ENCODE peak calls at places on chromosomes 4 and X, in five cellular contexts. T is esophagus squamous epithelium, R is heart left ventricle, M is ovary, J is A549. B is an unnamed sample.

GRCh38 chrX:71563921-71564320 is 14.3 kb upstream of the GCNA start:
- DNase-seq in J (no peak), T (no peak), R (no peak), M (no peak), B (no peak)

GRCh38 chr4:6908397-6909112 is 1.1 kb upstream of the TBC1D14 start:
- DNase-seq in J (no peak), M (no peak), R (no peak), T (no peak), B (no peak)

GRCh38 chr4:52658671-52659015 is 458 bp downstream of the USP46 start:
- DNase-seq in J (peak), T (no peak), M (peak), R (no peak), B (no peak)

GRCh38 chrX:119589810-119590209 is 15.4 kb downstream of the UBE2A start:
- DNase-seq in R (no peak), T (no peak), M (no peak), J (no peak), B (no peak)

GRCh38 chrX:102651242-102651967 is at the start of gene GPRASP1:
- DNase-seq in T (peak), J (no peak), M (peak), R (peak), B (no peak)

GRCh38 chrX:71454222-71454621 is 78.7 kb upstream of the OGT start:
- DNase-seq in M (no peak), T (no peak), J (no peak), R (no peak), B (no peak)

GRCh38 chr4:81343536-81343935 is 128.2 kb downstream of the RASGEF1B start:
- DNase-seq in R (no peak), M (no peak), J (no peak), T (no peak), B (no peak)

GRCh38 chr4:168540086-168540864 is 43.4 kb downstream of the PALLD start:
- DNase-seq in R (no peak), M (no peak), T (no peak), J (no peak), B (no peak)

GRCh38 chr4:150510176-150510875 is 71.6 kb upstream of the MAB21L2 start:
- DNase-seq in M (no peak), T (no peak), R (no peak), J (peak), B (no peak)

GRCh38 chrX:155263854-155264628 is at the start of gene RAB39B:
- DNase-seq in R (peak), M (peak), J (peak), T (no peak), B (peak)

GRCh38 chr4:6458528-6458927 is 13.9 kb downstream of the PPP2R2C start:
- DNase-seq in J (no peak), T (no peak), R (no peak), M (no peak), B (no peak)

GRCh38 chrX:13131511-13132137 is 87.2 kb upstream of the FAM9C start:
- DNase-seq in J (no peak), T (no peak), M (no peak), R (no peak), B (no peak)

GRCh38 chrX:145609951-145610511 is 207.6 kb upstream of the SLITRK2 start:
- DNase-seq in T (no peak), R (no peak), J (no peak), M (no peak), B (no peak)

GRCh38 chr4:3744232-3744631 is 22.0 kb upstream of the ADRA2C start:
- DNase-seq in J (no peak), R (no peak), M (no peak), T (no peak), B (no peak)

GRCh38 chr4:3744901-3745300 is 21.3 kb upstream of the ADRA2C start:
- DNase-seq in J (no peak), R (no peak), M (no peak), T (no peak), B (no peak)

GRCh38 chr4:3746701-3747581 is 19.2 kb upstream of the ADRA2C start:
- DNase-seq in R (no peak), J (no peak), T (no peak), M (no peak), B (no peak)

GRCh38 chr4:3747582-3747906 is 18.6 kb upstream of the ADRA2C start:
- DNase-seq in R (no peak), M (no peak), T (no peak), J (no peak), B (no peak)

DNA sequence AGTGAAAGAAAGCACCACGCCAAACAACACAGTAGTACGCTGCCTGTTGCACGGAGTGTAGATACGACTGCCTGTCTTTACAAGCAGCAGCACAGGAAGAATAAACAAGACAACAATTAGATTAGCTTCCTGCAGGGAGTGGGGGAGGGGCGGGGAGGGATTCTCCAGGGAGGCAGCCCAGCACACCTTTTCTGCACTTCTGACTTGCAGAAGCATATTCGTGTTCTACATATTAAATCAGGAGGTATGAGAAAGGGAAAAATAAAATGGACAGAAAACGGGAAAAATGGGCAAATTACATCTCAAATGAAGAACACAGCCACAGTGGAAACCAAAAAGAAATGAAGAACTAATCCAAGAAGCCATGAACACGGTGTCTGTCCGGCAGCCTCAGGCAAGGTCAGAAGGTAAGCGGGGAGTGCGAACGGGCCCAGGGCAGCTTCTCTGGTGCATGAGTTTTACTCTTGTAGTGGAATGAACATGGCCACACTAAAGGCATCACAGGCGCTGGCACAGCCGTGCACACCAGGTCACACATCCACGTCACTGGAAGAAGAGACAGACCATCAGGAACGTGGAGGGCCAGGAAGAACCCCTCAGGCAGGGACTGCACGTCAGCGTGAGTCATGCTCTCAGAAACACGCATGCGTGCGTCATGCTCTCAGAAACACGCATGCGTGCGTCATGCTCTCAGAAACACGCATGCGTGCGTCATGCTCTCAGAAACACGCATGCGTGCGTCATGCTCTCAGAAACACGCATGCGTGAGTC is 20.1 kb upstream of the ADRA2C start:
- DNase-seq in J (peak), T (no peak), R (no peak), M (no peak), B (no peak)
- H3K4me3 ChIP-seq in J (peak), T (peak), R (no peak), M (no peak), B (no peak)

DNA sequence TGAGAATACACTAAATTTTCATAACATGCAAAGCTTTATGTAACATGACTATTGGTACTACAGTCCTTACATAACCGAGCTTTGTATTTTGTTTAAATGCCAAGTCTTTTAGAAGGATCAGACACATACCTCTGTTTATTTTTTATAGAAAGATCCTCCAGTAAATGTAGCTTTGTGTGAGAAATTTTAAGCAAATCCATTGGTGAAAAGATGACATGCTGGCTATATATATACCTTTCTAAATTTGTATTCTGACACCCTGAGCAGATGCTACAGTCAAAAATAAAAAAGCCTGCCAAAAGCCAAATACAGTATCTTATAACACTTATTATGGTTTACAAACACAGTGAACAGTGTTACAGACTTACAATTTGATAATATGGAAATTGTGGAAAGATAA is at the start of gene YIPF7:
- DNase-seq in M (no peak), R (no peak), J (no peak), T (no peak), B (no peak)
- H3K4me3 ChIP-seq in M (no peak), R (no peak), J (no peak), T (no peak), B (no peak)

DNA sequence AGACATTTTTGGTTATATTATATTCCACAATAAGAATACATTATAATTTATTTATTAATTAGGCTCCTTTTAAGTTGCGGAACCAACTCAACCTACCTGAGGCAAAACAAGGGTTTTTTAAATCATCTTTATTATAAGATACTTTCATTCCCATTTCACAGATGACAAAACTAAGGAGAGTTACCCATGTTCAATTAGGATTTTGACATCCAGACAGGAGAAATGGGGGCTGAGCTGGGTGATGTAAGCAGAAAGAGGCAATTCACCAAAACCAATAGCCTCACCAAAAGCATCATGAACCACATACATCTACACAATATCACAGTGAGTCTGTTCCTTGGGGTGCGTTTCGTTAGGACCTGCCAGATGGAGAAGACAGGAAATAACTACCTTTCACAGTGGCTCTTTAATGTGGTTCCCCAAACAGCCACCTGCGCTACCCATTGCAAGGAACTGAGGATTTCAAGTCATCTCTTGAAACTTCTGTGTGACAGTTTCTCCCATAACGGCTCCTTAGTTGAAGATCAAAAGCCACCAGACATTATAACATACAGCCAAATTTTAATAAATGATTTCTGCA is 190.5 kb upstream of the LEF1 start:
- DNase-seq in M (no peak), R (no peak), J (no peak), T (no peak), B (no peak)
- H3K4me3 ChIP-seq in M (no peak), R (no peak), J (no peak), T (no peak), B (no peak)

GRCh38 chrX:103664363-103664762 is 22.1 kb downstream of the MORF4L2 start:
- DNase-seq in R (no peak), J (no peak), M (no peak), T (no peak), B (no peak)
- H3K4me3 ChIP-seq in R (no peak), J (no peak), M (no peak), T (no peak), B (no peak)

GRCh38 chr4:70399319-70399718 is 1.6 kb downstream of the OPRPN start:
- DNase-seq in M (no peak), T (no peak), J (no peak), R (no peak), B (no peak)
- H3K4me3 ChIP-seq in M (no peak), T (no peak), J (no peak), R (no peak), B (no peak)

DNA sequence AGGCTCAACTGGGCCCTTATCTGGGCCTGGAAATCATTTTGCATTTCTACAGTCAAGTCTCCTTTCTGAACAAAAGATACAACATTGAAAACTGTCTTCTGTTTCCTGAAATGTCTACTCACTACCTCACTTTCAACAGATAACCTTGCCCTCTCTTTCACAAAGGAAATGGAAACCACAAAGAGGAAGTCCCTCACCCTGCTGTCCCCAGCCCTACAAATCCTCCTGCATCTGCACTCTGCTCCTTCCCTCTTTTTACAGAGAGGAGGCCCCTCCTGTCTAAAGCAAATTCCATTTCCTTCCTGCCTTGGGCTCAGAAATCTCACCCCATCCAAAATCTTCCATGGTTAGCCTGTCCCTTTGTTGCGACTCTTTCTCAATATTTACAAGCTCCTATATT is 24.8 kb upstream of the CYBB start:
- DNase-seq in M (no peak), J (no peak), T (no peak), R (no peak), B (no peak)
- H3K4me3 ChIP-seq in M (no peak), J (no peak), T (no peak), R (no peak), B (no peak)

GRCh38 chrX:147877726-147878125 is 34.0 kb upstream of the FMR1 start:
- DNase-seq in T (no peak), M (no peak), J (no peak), R (no peak), B (no peak)
- H3K4me3 ChIP-seq in T (no peak), M (no peak), J (no peak), R (no peak), B (no peak)

B was measured in iPS DF 6.9.